ENCODE peak calls at places on chromosomes 12 and 14, in four cellular contexts. J is K562, C is HepG2, P is GM12878. O is an unnamed sample.

GRCh38 chr12:11861155-11861863 is 209.4 kb upstream of the BCL2L14 start:
- DNase-seq in J (no peak), C (no peak), P (no peak), O (no peak)

GRCh38 chr14:55540847-55541773 is 38.9 kb upstream of the KTN1 start:
- DNase-seq in J (no peak), C (no peak), P (no peak), O (no peak)

GRCh38 chr12:119334459-119335170 is at the start of gene CCDC60:
- DNase-seq in J (peak), C (no peak), P (no peak), O (peak)

GRCh38 chr14:75984674-75985073 is 889 bp upstream of the IFT43 start:
- DNase-seq in J (no peak), C (peak), P (no peak), O (no peak)

GRCh38 chr12:118371354-118372282 is 1.1 kb downstream of the TAOK3 start:
- DNase-seq in J (no peak), C (no peak), P (no peak), O (peak)

GRCh38 chr14:91142214-91142668 is 28.4 kb downstream of the DGLUCY start:
- DNase-seq in J (no peak), C (no peak), P (peak), O (no peak)

GRCh38 chr14:74733241-74733640 is 20.3 kb downstream of the FCF1 start:
- DNase-seq in J (no peak), C (no peak), P (no peak), O (no peak)

GRCh38 chr12:132771126-132771838 is 9.7 kb upstream of the ANKLE2 start:
- DNase-seq in J (no peak), C (no peak), P (no peak), O (no peak)

GRCh38 chr14:104898195-104898558 is 26.5 kb upstream of the PLD4 start:
- DNase-seq in J (no peak), C (no peak), P (no peak), O (no peak)

GRCh38 chr12:101597164-101597563 is 2.4 kb downstream of the MYBPC1 start:
- DNase-seq in J (no peak), C (no peak), P (no peak), O (no peak)

GRCh38 chr12:130203151-130203550 is 40.9 kb downstream of the FZD10 start:
- DNase-seq in J (no peak), C (no peak), P (no peak), O (no peak)

GRCh38 chr12:127355061-127355820 is 911.7 kb upstream of the TMEM132C start:
- DNase-seq in J (peak), C (no peak), P (no peak), O (no peak)

GRCh38 chr12:131677699-131678098 is 33.2 kb upstream of the SFSWAP start:
- DNase-seq in J (no peak), C (no peak), P (no peak), O (no peak)

GRCh38 chr14:101556131-101556530 is 5.2 kb upstream of the DIO3 start:
- DNase-seq in J (no peak), C (no peak), P (no peak), O (no peak)

GRCh38 chr14:90568405-90568804 is 171.6 kb downstream of the CALM1 start:
- DNase-seq in J (no peak), C (no peak), P (no peak), O (no peak)

GRCh38 chr12:29220632-29221336 is 71.7 kb downstream of the FAR2 start:
- DNase-seq in J (peak), C (no peak), P (no peak), O (no peak)

GRCh38 chr12:94618995-94619695 is 31.2 kb downstream of the TMCC3 start:
- DNase-seq in J (no peak), C (no peak), P (no peak), O (no peak)

GRCh38 chr14:100540141-100540925 is 46.9 kb downstream of the BEGAIN start:
- DNase-seq in J (peak), C (peak), P (no peak), O (peak)

GRCh38 chr14:60651936-60652673 is 2.8 kb upstream of the SIX1 start:
- DNase-seq in J (no peak), C (no peak), P (no peak), O (peak)

GRCh38 chr12:29427964-29428363 is 47.0 kb upstream of the ERGIC2 start:
- DNase-seq in J (peak), C (peak), P (peak), O (no peak)

GRCh38 chr12:106094304-106094703 is 44.5 kb downstream of the NUAK1 start:
- DNase-seq in J (no peak), C (peak), P (no peak), O (no peak)

GRCh38 chr14:67358914-67359313 is 690 bp downstream of the ATP6V1D start:
- DNase-seq in J (no peak), C (no peak), P (no peak), O (no peak)

GRCh38 chr12:117774986-117775775 is 193.6 kb downstream of the KSR2 start:
- DNase-seq in J (no peak), C (no peak), P (no peak), O (no peak)

GRCh38 chr12:117732761-117733160 is 236.0 kb downstream of the KSR2 start:
- DNase-seq in J (no peak), C (no peak), P (no peak), O (no peak)

DNA sequence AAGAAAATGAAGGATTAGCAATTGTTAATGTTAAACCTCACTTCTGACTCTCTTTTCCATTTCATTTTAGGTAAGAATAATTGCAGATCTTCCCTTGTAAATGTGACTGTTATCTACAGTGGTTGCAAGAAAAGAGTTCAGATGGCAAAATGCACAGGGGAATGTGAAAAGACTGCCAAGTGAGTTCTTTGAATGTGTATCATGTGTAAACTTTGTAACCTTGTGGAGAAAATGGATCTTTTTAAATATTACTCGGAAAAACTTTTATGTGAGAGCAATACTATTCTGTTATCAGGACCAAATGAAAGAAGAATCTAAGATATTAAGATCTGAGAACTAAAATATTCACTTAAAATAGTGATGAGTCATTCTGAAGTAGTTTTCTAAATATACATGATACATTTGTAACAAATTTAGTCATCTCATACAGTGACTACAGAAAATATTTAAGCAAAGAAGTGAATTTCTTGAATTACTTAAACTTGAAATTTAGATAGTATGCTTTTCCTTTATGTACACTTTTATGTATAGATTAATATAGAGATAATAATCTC is 122.5 kb upstream of the CNTN1 start:
- DNase-seq in J (no peak), C (no peak), P (no peak), O (no peak)
- TF ChIP-seq ETV6 in J (no peak), C (no peak), P (no peak), O (no peak)

GRCh38 chr12:124664395-124665111 is 97.1 kb upstream of the NCOR2 start:
- DNase-seq in J (no peak), C (no peak), P (no peak), O (no peak)
- TF ChIP-seq ETV6 in J (no peak), C (no peak), P (no peak), O (no peak)

DNA sequence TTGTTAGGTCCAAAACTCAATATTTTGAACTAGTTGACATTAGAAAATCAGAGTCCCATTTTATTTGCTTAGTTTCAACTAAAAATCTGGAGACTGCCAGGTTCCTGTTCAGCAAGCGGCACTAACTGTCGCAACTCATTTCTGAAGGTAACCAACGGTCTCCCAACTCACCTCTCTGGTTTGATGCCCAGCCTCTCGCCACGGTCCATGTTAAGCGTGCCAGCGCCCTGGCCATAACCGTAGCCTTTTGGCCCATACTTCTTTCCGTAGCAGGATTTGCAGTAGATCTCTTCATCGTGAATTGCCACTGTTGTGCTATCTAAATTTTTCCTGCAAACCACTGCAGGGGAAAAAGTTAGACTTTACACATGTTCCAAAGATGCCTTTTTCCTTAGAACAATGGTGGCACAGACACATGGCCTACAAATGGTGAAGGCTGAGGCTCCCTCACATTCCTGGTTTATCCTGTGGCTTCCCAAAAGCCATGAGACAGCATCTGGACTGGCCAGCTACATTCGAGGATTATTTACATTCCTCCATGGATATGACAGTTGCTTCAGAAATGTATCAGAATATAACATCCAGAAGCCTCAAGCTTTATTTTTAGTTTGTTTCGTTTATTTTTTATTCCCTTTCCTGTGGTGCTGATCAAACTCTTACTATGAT is 15.7 kb downstream of the CSRP2 start:
- DNase-seq in J (no peak), C (no peak), P (no peak), O (no peak)
- TF ChIP-seq ETV6 in J (no peak), C (no peak), P (no peak), O (no peak)

GRCh38 chr14:102793531-102794328 is 16.5 kb downstream of the TRAF3 start:
- DNase-seq in J (no peak), C (no peak), P (no peak), O (no peak)

GRCh38 chr14:102799684-102800562 is 22.7 kb downstream of the TRAF3 start:
- DNase-seq in J (no peak), C (no peak), P (no peak), O (no peak)

GRCh38 chr14:102798926-102799325 is 21.7 kb downstream of the TRAF3 start:
- DNase-seq in J (no peak), C (no peak), P (peak), O (no peak)

GRCh38 chr14:102796661-102797190 is 19.5 kb downstream of the TRAF3 start:
- DNase-seq in J (no peak), C (no peak), P (no peak), O (no peak)

GRCh38 chr14:102795060-102795925 is 18.0 kb downstream of the TRAF3 start:
- DNase-seq in J (no peak), C (peak), P (no peak), O (no peak)
- TF ChIP-seq ETV6 in J (no peak), C (no peak), P (no peak), O (no peak)

GRCh38 chr12:70919597-70920035 is 922 bp downstream of the PTPRR start:
- DNase-seq in J (no peak), C (no peak), P (no peak), O (peak)
- TF ChIP-seq ETV6 in J (no peak), C (no peak), P (no peak), O (no peak)

GRCh38 chr12:115810580-115810979 is 466.9 kb downstream of the MED13L start:
- DNase-seq in J (no peak), C (no peak), P (no peak), O (no peak)
- TF ChIP-seq ETV6 in J (no peak), C (no peak), P (no peak), O (no peak)

GRCh38 chr12:55727643-55728184 is 1.1 kb downstream of the CD63 start:
- DNase-seq in J (peak), C (no peak), P (no peak), O (no peak)
- TF ChIP-seq ETV6 in J (no peak), C (no peak), P (no peak), O (no peak)

GRCh38 chr14:92987148-92987570 is 64.2 kb downstream of the CHGA start:
- DNase-seq in J (no peak), C (no peak), P (no peak), O (no peak)

GRCh38 chr14:92984896-92985295 is 61.9 kb downstream of the CHGA start:
- DNase-seq in J (no peak), C (peak), P (no peak), O (no peak)

GRCh38 chr14:92984082-92984788 is 61.3 kb downstream of the CHGA start:
- DNase-seq in J (no peak), C (no peak), P (no peak), O (no peak)

GRCh38 chr14:92986254-92987147 is 63.6 kb downstream of the CHGA start:
- DNase-seq in J (no peak), C (peak), P (no peak), O (no peak)

DNA sequence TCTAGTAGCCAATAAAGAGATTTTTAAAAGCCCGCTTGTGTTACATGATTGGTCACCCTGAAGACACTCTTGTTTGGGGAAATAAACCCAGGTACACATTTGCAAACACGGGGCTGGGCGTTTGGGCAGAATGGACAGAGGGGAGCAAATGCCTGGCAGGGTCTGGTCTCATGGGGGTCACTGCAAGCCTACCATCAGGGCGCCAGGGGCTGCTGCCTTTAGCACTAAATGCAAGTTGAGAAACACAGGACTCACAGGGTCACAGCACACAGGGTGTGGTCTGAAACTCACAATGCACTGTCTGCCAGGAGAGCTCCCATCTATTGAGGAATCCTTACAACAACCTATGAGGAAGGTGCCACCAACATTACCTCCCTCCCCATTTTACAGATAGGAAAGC is 62.6 kb downstream of the CHGA start:
- DNase-seq in J (no peak), C (no peak), P (no peak), O (no peak)
- TF ChIP-seq ETV6 in J (no peak), C (no peak), P (no peak), O (no peak)

GRCh38 chr12:82383930-82384513 is 25.7 kb downstream of the METTL25 start:
- DNase-seq in J (no peak), C (no peak), P (no peak), O (no peak)
- TF ChIP-seq ETV6 in J (no peak), C (no peak), P (no peak), O (no peak)

O was measured in WTC11.